ENCODE peak calls at places on chromosomes 5 and 9, in nine cellular contexts. X is SJSA1; L is heart left ventricle; I is MM.1S; P is tibial artery; F is HAP-1; Y is OCI-LY7; R is adrenal gland; T is CD8-positive, alpha-beta memory T cell. Q is an unnamed sample.

GRCh38 chr9:114155967-114156294 is 594 bp downstream of the COL27A1 start:
- DNase-seq in F (peak; percentile 47), Y (no peak), X (no peak), P (no peak), T (no peak), I (no peak), L (no peak), R (no peak), Q (no peak)

GRCh38 chr5:50694027-50694590 is 27.7 kb downstream of the PARP8 start:
- DNase-seq in L (no peak), F (no peak), T (no peak), I (no peak), R (no peak), P (no peak), X (no peak), Y (no peak), Q (no peak)

GRCh38 chr5:132819468-132819867 is 6.4 kb downstream of the SOWAHA start:
- DNase-seq in R (no peak), I (no peak), F (no peak), L (no peak), X (no peak), Y (no peak), P (no peak), T (no peak), Q (no peak)

GRCh38 chr5:60010328-60010727 is 116.8 kb upstream of the PDE4D start:
- DNase-seq in L (no peak), F (no peak), X (no peak), T (no peak), I (no peak), Y (peak; percentile 2), R (no peak), P (no peak), Q (no peak)

GRCh38 chr9:94150890-94151660 is 66.8 kb downstream of the PTPDC1 start:
- DNase-seq in Y (no peak), R (no peak), F (no peak), L (no peak), X (no peak), T (no peak), I (no peak), P (no peak), Q (no peak)

GRCh38 chr5:121189569-121190305 is 661.9 kb upstream of the FTMT start:
- DNase-seq in P (no peak), Y (no peak), L (no peak), T (no peak), X (no peak), R (peak; percentile 16), F (peak; percentile 27), I (no peak), Q (no peak)

GRCh38 chr5:57887851-57888621 is 405.4 kb upstream of the ACTBL2 start:
- DNase-seq in Y (peak; percentile 4), I (peak; percentile 72), R (peak; percentile 34), L (peak; percentile 64), T (no peak), P (no peak), F (no peak), X (peak; percentile 61), Q (no peak)

GRCh38 chr5:109529520-109529919 is 119.7 kb upstream of the PJA2 start:
- DNase-seq in F (no peak), L (peak; percentile 27), X (no peak), R (peak; percentile 21), Y (no peak), T (no peak), P (peak; percentile 77), I (no peak), Q (no peak)

GRCh38 chr9:122445155-122445749 is 32.5 kb downstream of the OR1J1 start:
- DNase-seq in T (no peak), L (no peak), R (no peak), Y (no peak), X (no peak), F (no peak), I (no peak), P (no peak), Q (no peak)

GRCh38 chr9:92438900-92439526 is 14.7 kb upstream of the OMD start:
- DNase-seq in P (no peak), R (no peak), T (no peak), I (peak; percentile 18), X (no peak), L (no peak), F (no peak), Y (peak; percentile 11), Q (no peak)

GRCh38 chr9:124852829-124853531 is at the start of gene WDR38:
- DNase-seq in T (peak; percentile 88), L (peak; percentile 81), R (peak; percentile 81), P (peak; percentile 83), X (peak; percentile 81), I (peak; percentile 77), Y (peak; percentile 76), F (peak; percentile 83), Q (peak; percentile 89)

GRCh38 chr5:131996210-131997025 is 15.0 kb downstream of the ACSL6 start:
- DNase-seq in Y (no peak), R (no peak), I (no peak), T (no peak), L (no peak), F (no peak), P (no peak), X (no peak), Q (no peak)

GRCh38 chr5:89988998-89989690 is 420.4 kb downstream of the CETN3 start:
- DNase-seq in R (no peak), P (peak; percentile 64), L (peak; percentile 73), X (no peak), I (no peak), Y (no peak), T (no peak), F (no peak), Q (no peak)

GRCh38 chr9:90724112-90724511 is 77.5 kb upstream of the SYK start:
- DNase-seq in Y (no peak), I (no peak), F (no peak), T (no peak), R (no peak), L (no peak), X (no peak), P (no peak), Q (no peak)

GRCh38 chr5:143011621-143012020 is 241.4 kb downstream of the ARHGAP26 start:
- DNase-seq in F (no peak), P (no peak), X (no peak), R (no peak), T (no peak), Y (no peak), I (no peak), L (no peak), Q (no peak)

GRCh38 chr5:63401434-63402046 is 560.7 kb downstream of the HTR1A start:
- DNase-seq in I (peak; percentile 78), F (peak; percentile 73), Y (peak; percentile 48), P (no peak), T (no peak), L (peak; percentile 34), X (peak; percentile 49), R (peak; percentile 65), Q (no peak)

GRCh38 chr5:120465281-120465961 is 1.3 kb downstream of the PRR16 start:
- DNase-seq in X (peak; percentile 67), F (peak; percentile 90), Y (no peak), L (peak; percentile 61), R (peak; percentile 38), T (no peak), P (peak; percentile 75), I (no peak), Q (peak; percentile 7)

GRCh38 chr5:56950626-56951130 is 1.2 kb downstream of the MIER3 start:
- DNase-seq in T (peak; percentile 30), L (peak; percentile 68), X (peak; percentile 59), R (peak; percentile 66), I (peak; percentile 70), F (peak; percentile 78), P (peak; percentile 78), Y (peak; percentile 64), Q (peak; percentile 33)

GRCh38 chr9:103586721-103587120 is 507.4 kb upstream of the SMC2 start:
- DNase-seq in F (no peak), X (no peak), I (no peak), P (no peak), Y (no peak), T (no peak), R (no peak), L (no peak), Q (no peak)

GRCh38 chr9:27457445-27457844 is 66.6 kb upstream of the IFNK start:
- DNase-seq in L (peak; percentile 38), I (no peak), F (no peak), T (no peak), R (no peak), X (no peak), Y (no peak), P (no peak), Q (no peak)

GRCh38 chr5:132471944-132472343 is 18.6 kb downstream of the IRF1 start:
- DNase-seq in X (no peak), L (no peak), I (no peak), Y (no peak), P (peak; percentile 48), R (no peak), F (no peak), T (no peak), Q (peak; percentile 7)

GRCh38 chr9:12935714-12936113 is 160.9 kb downstream of the LURAP1L start:
- DNase-seq in T (no peak), L (no peak), I (no peak), P (no peak), R (no peak), F (no peak), Y (no peak), X (no peak), Q (no peak)

DNA sequence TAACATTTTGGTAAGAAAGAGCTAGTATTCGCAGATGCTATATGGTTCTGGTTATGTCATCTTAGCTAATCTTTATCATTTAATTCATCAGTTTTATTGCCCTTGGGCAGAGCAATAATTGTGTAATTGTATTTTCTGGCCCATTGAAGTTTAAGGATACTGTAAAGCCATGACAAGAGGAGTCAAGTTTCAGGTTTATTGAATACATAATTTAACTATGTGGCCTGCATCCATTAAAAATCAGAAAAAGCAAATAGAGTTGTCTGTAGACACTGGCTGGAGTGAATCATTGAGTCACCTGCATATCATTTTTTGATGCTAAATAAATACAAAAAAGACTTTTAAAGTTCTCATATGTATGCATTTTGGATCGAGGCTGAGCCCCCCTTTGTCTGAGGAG is 255.8 kb downstream of the PRELID2 start:
- DNase-seq in I (no peak), R (no peak), T (no peak), P (no peak), L (no peak), X (no peak), F (no peak), Y (no peak), Q (no peak)
- H3K9me3 ChIP-seq in I (no peaks in the 10 kb centered on the region), R (peaks cover 9% of the 10 kb centered on the region), T (no peaks in the 10 kb centered on the region), P (no peaks in the 10 kb centered on the region), L (peaks cover 27% of the 10 kb centered on the region), X (no peaks in the 10 kb centered on the region), F (no peaks in the 10 kb centered on the region), Y (no peaks in the 10 kb centered on the region), Q (peaks cover 3% of the 10 kb centered on the region)

GRCh38 chr5:6427689-6428088 is 21.0 kb upstream of the UBE2QL1 start:
- DNase-seq in F (no peak), R (no peak), P (no peak), L (no peak), X (no peak), Y (no peak), I (no peak), T (no peak), Q (no peak)
- H3K9me3 ChIP-seq in F (no peaks in the 10 kb centered on the region), R (no peaks in the 10 kb centered on the region), P (no peaks in the 10 kb centered on the region), L (no peaks in the 10 kb centered on the region), X (no peaks in the 10 kb centered on the region), Y (no peaks in the 10 kb centered on the region), I (no peaks in the 10 kb centered on the region), T (no peaks in the 10 kb centered on the region), Q (no peaks in the 10 kb centered on the region)

GRCh38 chr5:141150215-141150992 is 547 bp downstream of the PCDHB6 start:
- DNase-seq in R (no peak), I (no peak), F (no peak), X (no peak), P (no peak), L (no peak), Y (no peak), T (no peak), Q (no peak)
- H3K9me3 ChIP-seq in R (peaks cover 16% of the 10 kb centered on the region), I (no peaks in the 10 kb centered on the region), F (no peaks in the 10 kb centered on the region), X (peaks cover 15% of the 10 kb centered on the region), P (peaks cover 6% of the 10 kb centered on the region), L (peaks cover 46% of the 10 kb centered on the region), Y (no peaks in the 10 kb centered on the region), T (no peaks in the 10 kb centered on the region), Q (no peaks in the 10 kb centered on the region)

GRCh38 chr9:127055745-127056402 is 66.6 kb downstream of the ANGPTL2 start:
- DNase-seq in L (no peak), I (peak; percentile 16), R (no peak), Y (no peak), P (no peak), X (no peak), F (no peak), T (no peak), Q (no peak)
- H3K9me3 ChIP-seq in L (no peaks in the 10 kb centered on the region), I (no peaks in the 10 kb centered on the region), R (no peaks in the 10 kb centered on the region), Y (no peaks in the 10 kb centered on the region), P (no peaks in the 10 kb centered on the region), X (no peaks in the 10 kb centered on the region), F (no peaks in the 10 kb centered on the region), T (no peaks in the 10 kb centered on the region), Q (no peaks in the 10 kb centered on the region)

Q was measured in T-helper 17 cell.